ENCODE peak calls at places on chromosomes 6 and 20, in four cellular contexts. X, U, E and J are unnamed samples.

GRCh38 chr6:13175759-13176158 is 152.6 kb downstream of the TBC1D7 start:
- DNase-seq in X (no peak), E (no peak), U (no peak), J (no peak)

GRCh38 chr6:34179106-34179720 is 33.3 kb upstream of the GRM4 start:
- DNase-seq in E (no peak), U (no peak), X (no peak), J (no peak)

GRCh38 chr6:117687006-117687405 is 11.7 kb downstream of the NUS1 start:
- DNase-seq in U (no peak), E (no peak), X (no peak), J (no peak)

GRCh38 chr20:37918035-37918434 is 15.1 kb downstream of the VSTM2L start:
- DNase-seq in U (no peak), X (no peak), E (no peak), J (no peak)

GRCh38 chr20:51206032-51206662 is 183.2 kb upstream of the KCNG1 start:
- DNase-seq in E (no peak), U (no peak), X (no peak), J (no peak)

GRCh38 chr6:4059115-4059777 is 19.7 kb downstream of the FAM217A start:
- DNase-seq in X (no peak), U (no peak), E (peak), J (no peak)

GRCh38 chr6:18148304-18149025 is 6.4 kb downstream of the TPMT start:
- DNase-seq in U (no peak), E (no peak), X (no peak), J (no peak)

GRCh38 chr6:150690681-150691080 is 91.0 kb downstream of the PLEKHG1 start:
- DNase-seq in E (no peak), X (no peak), U (no peak), J (no peak)

GRCh38 chr6:31713465-31713864 is 1.7 kb upstream of the LY6G6D start:
- DNase-seq in X (no peak), E (no peak), U (no peak), J (no peak)

GRCh38 chr20:40654876-40655275 is 34.2 kb downstream of the MAFB start:
- DNase-seq in X (peak), E (no peak), U (no peak), J (no peak)

GRCh38 chr20:63978319-63979220 is 872 bp downstream of the SAMD10 start:
- DNase-seq in U (peak), E (peak), X (no peak), J (no peak)

DNA sequence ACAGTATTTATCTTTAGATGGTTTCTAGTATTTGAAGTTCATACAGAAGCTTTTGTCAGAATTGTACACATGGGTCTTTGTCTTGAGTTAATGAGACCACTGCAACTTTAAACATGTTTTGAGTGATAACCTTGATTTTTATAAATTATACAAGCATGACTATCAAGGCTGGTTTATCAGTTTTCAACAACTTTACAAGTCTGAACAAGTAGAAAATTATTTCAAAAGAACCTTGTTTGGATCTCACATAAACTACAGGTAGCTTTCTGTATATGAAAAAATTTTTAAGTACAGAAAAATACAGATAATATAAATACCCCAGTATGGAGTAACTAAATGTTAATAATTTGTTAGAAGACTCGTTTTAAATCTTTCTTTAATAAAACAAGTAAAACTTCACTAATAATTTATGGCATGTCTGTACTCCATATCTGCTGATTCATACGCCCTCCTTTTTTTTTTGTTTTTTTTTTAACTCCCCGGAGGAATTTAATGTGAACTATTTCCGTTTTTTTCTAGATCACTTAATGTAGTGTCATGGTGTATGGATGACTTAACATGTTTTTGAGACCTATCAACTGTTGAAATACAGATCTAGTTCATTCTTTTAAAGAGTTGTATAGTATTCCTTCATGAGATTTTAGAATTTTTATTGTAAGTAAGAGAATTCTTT is 18.3 kb downstream of the VAPB start:
- DNase-seq in U (no peak), X (no peak), E (peak), J (no peak)
- H3K27ac ChIP-seq in U (no peak), X (peak), E (peak), J (peak)

DNA sequence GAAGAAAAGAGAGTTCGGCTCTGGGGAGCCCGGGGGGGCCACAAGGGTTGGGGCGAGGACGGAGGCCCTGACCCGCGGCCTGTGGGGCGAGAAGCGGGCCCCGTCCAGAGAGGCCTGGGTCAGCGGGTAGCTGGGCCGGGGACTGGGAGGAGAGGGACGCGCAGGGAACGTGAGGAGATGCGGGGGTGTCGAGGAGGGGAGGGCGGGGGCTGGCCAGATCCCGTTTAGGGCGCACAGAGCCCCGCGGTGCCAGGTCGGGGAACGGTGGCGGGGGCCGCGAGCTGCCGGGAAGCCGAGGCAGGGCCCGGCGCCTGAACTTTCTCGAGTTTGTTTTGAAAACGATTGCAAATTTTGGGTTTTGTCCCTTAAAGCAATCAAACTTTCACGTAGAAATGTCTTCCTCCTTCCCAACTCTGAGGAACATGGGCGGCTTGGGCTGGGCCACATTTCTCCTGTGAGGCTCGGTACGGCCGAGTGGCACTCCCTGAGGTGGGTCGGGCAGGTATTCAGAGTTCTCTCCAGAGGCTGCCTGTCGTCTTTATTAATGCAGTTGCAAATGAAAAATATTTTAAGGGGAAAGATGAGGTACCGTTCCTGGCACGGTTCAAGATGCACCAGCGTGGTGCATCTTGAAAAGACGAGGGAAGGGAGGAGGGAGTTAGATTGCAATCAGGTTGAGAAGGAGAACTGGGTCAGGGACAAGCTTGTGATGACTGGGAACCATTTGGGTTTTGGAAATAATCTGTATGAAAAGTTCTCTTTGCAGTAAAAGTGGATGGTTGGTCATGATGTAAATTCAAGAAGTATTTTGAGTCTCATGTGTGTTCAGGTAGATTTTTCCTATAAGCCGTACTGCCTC is 972 bp downstream of the RNF8 start:
- DNase-seq in X (no peak), E (no peak), U (peak), J (no peak)
- TF ChIP-seq POLR2A in X (no peak), E (no peak), U (no peak), J (no peak)

GRCh38 chr20:44461803-44462174 is 13.9 kb upstream of the TTPAL start:
- DNase-seq in E (no peak), X (no peak), U (no peak), J (no peak)

GRCh38 chr20:44464514-44464913 is 11.2 kb upstream of the TTPAL start:
- DNase-seq in U (no peak), X (no peak), E (no peak), J (no peak)

GRCh38 chr20:44463466-44463865 is 12.2 kb upstream of the TTPAL start:
- DNase-seq in U (no peak), X (no peak), E (no peak), J (no peak)

GRCh38 chr20:44460795-44461141 is 14.9 kb upstream of the TTPAL start:
- DNase-seq in U (no peak), E (peak), X (no peak), J (no peak)

DNA sequence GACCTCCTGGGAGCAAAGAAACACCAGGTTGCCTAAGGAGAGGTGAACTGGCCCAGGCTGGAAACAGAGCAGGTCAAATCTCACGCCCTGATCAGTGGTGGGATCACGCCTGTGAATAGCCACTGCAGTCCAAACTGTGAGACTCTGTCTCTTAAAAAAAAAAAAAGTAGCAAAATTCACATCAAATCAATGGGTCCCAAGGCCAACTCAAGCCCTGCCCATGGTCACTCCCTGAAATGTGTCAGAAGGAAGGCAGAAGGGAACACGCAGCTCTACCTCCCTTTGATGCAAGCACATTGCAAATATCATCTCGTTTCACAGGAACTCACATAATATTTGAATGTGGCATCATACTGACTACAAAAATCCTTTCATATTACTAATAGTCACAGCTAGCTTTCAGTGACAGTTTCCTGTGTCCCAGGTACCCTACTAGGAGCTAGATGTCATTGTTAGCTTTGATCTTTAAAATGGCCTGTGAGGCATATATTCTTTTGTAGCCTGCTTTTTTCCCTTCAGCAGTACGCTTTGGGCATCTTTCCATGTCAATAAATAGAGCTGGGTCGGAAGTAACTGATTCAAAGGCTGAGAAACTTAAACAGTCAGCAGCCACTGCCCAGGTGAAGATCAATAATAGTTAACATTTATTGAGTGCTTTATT is 14.4 kb upstream of the TTPAL start:
- DNase-seq in U (no peak), E (no peak), X (no peak), J (no peak)
- H3K4me3 ChIP-seq in U (no peak), E (no peak), X (no peak), J (no peak)

DNA sequence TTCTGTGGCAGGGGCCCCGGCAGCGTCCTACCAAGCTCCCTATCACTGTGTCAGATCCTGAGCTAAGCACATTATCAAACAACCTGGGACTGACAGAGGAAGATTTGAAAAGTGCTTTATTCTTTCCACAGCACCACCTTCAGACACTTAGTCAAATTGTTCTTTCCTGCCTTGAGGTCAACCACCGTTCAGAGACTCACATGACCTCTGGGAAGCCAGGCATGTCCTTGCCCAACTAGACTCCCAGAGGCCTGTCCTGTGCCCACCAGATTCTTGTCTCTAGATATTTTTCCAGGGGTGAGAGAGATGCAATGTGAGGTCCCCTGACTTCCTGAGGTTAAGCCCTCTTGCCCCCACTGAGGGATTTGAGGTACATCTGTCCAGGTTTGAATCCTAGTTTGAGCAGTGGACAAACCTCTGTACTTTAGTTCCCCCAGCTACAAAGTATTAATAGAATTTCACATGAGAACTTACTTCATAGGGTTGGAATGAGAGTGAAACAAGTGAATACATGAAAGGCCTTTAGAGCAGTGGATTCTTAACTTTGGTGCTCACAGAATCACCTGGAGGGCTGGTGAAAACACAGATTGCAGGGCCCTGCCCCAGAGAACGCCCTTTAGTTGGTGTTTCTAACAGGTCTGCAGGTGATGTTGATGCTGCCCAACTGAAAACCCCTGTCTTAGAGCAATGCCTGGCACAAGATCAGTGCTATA is 179.8 kb downstream of the CLIC5 start:
- DNase-seq in X (no peak), E (no peak), U (no peak), J (no peak)
- H3K27ac ChIP-seq in X (no peak), E (no peak), U (no peak), J (no peak)

GRCh38 chr6:42891199-42891722 is 11.8 kb downstream of the RPL7L1 start:
- DNase-seq in U (no peak), E (no peak), X (no peak), J (no peak)

GRCh38 chr6:42889815-42890214 is 10.4 kb downstream of the RPL7L1 start:
- DNase-seq in U (no peak), E (no peak), X (no peak), J (no peak)

GRCh38 chr6:42896178-42896719 is 16.8 kb downstream of the RPL7L1 start:
- DNase-seq in E (no peak), U (no peak), X (no peak), J (no peak)

GRCh38 chr6:42885702-42886101 is 6.3 kb downstream of the RPL7L1 start:
- DNase-seq in U (no peak), X (no peak), E (no peak), J (no peak)

DNA sequence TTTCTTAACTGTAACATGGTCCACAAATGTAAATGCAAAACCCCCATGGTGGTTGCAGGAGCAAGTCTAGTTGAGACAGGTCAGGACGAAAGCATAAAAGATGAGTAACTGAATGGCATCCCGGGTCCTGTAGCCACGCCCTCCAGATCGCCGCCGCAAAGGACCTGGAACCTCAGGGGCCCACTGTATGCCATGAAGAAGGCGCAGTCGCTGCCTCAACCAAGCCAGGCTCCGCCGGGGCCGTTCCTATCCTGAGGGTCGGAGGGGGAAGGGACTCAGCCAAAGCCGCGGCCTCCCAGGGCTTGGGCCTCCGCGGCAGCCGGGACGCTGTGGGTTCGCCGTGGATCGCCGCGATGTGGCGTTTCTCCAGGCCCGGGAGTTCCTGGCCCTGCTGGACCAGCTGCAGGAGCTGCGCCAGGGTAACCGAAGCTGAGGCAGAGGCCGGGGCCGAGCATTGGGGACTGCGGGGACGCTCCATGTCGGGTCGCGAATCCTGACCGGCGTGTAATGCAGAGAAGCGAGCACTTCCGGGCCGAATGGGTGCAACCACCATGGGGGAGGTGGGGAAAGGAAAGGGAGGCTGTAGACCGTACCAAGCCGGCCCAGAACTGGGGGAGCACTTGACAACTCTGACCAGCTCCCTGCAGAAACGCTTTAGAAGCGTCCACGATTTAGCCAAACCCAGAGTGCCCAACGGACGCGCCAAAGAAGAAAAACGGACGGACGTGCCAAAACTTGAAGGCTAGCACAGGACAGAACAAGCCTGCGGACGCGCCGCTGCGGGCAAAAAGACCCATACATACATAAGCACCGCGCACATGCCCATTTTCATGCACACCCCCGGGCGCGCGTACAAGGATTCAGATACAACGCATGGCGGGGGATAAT is 11.1 kb downstream of the RPL7L1 start:
- DNase-seq in E (peak), U (peak), X (peak), J (peak)
- TF ChIP-seq POLR2A in E (peak), U (no peak), X (peak), J (peak)

DNA sequence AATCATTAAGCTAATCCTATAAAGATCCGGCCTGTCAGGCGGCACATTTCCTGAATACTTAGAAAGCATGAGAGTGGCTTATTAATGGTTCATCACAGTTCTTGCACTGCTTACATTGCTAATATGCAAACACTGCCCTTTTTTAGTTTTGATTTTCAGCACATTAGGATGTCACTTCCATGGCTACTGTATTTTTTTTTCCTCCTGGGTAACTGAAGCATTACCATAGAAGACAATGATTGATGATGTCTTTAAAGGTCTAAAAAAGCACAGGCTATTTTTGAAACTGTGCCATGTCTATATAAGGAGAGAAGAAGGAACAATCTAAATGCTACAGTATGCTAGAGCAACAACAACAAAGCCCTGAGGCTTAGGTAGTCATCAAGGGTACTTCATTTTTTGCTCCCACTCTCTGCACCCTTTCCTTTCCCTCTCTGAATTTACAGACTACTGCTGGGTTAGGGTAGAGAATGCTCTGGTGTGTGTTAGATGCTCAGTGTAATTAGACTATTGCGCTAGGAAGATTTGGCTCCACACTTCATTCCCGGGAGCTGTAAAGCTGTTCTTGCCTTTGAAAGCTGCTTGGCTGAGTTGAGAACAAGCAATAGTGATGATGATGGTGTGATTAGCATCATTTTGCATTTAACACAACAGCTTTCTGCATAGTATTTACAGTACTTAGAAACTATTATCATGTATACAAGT is 1262.4 kb upstream of the CITED2 start:
- DNase-seq in X (no peak), U (no peak), E (no peak), J (no peak)
- H3K4me3 ChIP-seq in X (no peak), U (no peak), E (no peak), J (no peak)